ENCODE peak calls at places on chromosomes 7 and 10, in six cellular contexts. One of them, this sample, is unnamed.

GRCh38 chr7:29282819-29283414 is 88.3 kb downstream of the CHN2 start:
- DNase-seq in fibroblast of mammary gland: no peak
- DNase-seq in cardiac muscle cell: no peak
- DNase-seq in left kidney: no peak
- DNase-seq in HuH-7.5: no peak
- DNase-seq in stromal cell of bone marrow: no peak
- DNase-seq in this sample: no peak

GRCh38 chr7:10116511-10116910 is 857.2 kb upstream of the PHF14 start:
- DNase-seq in fibroblast of mammary gland: no peak
- DNase-seq in cardiac muscle cell: no peak
- DNase-seq in left kidney: no peak
- DNase-seq in HuH-7.5: no peak
- DNase-seq in stromal cell of bone marrow: no peak
- DNase-seq in this sample: no peak

GRCh38 chr7:118080947-118081346 is 103.0 kb upstream of the LSM8 start:
- DNase-seq in fibroblast of mammary gland: peak
- DNase-seq in cardiac muscle cell: no peak
- DNase-seq in left kidney: no peak
- DNase-seq in HuH-7.5: no peak
- DNase-seq in stromal cell of bone marrow: peak
- DNase-seq in this sample: no peak

GRCh38 chr7:91945476-91945875 is 4.8 kb downstream of the AKAP9 start:
- DNase-seq in fibroblast of mammary gland: peak
- DNase-seq in cardiac muscle cell: no peak
- DNase-seq in left kidney: peak
- DNase-seq in HuH-7.5: peak
- DNase-seq in stromal cell of bone marrow: peak
- DNase-seq in this sample: no peak

GRCh38 chr7:12570148-12570528 is 382 bp upstream of the SCIN start:
- DNase-seq in fibroblast of mammary gland: peak
- DNase-seq in cardiac muscle cell: no peak
- DNase-seq in left kidney: peak
- DNase-seq in HuH-7.5: peak
- DNase-seq in stromal cell of bone marrow: no peak
- DNase-seq in this sample: no peak

GRCh38 chr10:93773705-93774104 is 16.0 kb downstream of the LGI1 start:
- DNase-seq in fibroblast of mammary gland: no peak
- DNase-seq in cardiac muscle cell: no peak
- DNase-seq in left kidney: no peak
- DNase-seq in HuH-7.5: no peak
- DNase-seq in stromal cell of bone marrow: no peak
- DNase-seq in this sample: no peak

GRCh38 chr7:106730021-106730420 is 69.1 kb upstream of the CCDC71L start:
- DNase-seq in fibroblast of mammary gland: no peak
- DNase-seq in cardiac muscle cell: no peak
- DNase-seq in left kidney: no peak
- DNase-seq in HuH-7.5: no peak
- DNase-seq in stromal cell of bone marrow: no peak
- DNase-seq in this sample: no peak

GRCh38 chr10:69901022-69901421 is 99.3 kb downstream of the COL13A1 start:
- DNase-seq in fibroblast of mammary gland: no peak
- DNase-seq in cardiac muscle cell: no peak
- DNase-seq in left kidney: no peak
- DNase-seq in HuH-7.5: no peak
- DNase-seq in stromal cell of bone marrow: no peak
- DNase-seq in this sample: no peak